ENCODE peak calls at places on chromosomes 12 and 14, in four cellular contexts. F, N, V and K are unnamed samples.

GRCh38 chr14:101002738-101003137 is 99.2 kb upstream of the RTL1 start:
- DNase-seq in F (no peak), N (no peak), V (no peak), K (no peak)

GRCh38 chr12:77979597-77980250 is 149.0 kb downstream of the NAV3 start:
- DNase-seq in F (no peak), N (no peak), V (no peak), K (no peak)

GRCh38 chr12:52628841-52629240 is 10.5 kb upstream of the KRT73 start:
- DNase-seq in F (no peak), N (no peak), V (no peak), K (no peak)

GRCh38 chr12:1297639-1298038 is 296.7 kb downstream of the FBXL14 start:
- DNase-seq in F (no peak), N (no peak), V (no peak), K (no peak)

GRCh38 chr14:64693766-64694165 is 10.5 kb upstream of the PLEKHG3 start:
- DNase-seq in F (no peak), N (no peak), V (no peak), K (no peak)

GRCh38 chr12:75705749-75706719 is 194.6 kb upstream of the KRR1 start:
- DNase-seq in F (no peak), N (peak), V (no peak), K (peak)

GRCh38 chr14:70702154-70702553 is 60.4 kb downstream of the TTC9 start:
- DNase-seq in F (no peak), N (no peak), V (no peak), K (no peak)

GRCh38 chr12:45089417-45089816 is 38.5 kb upstream of the DBX2 start:
- DNase-seq in F (no peak), N (no peak), V (no peak), K (no peak)

GRCh38 chr14:106842687-106843086 is 1316.3 kb downstream of the TMEM121 start:
- DNase-seq in F (peak), N (no peak), V (no peak), K (no peak)

GRCh38 chr12:103924761-103925641 is 5.2 kb upstream of the HSP90B1 start:
- DNase-seq in F (no peak), N (no peak), V (peak), K (no peak)

GRCh38 chr14:23034498-23035302 is at the start of gene PSMB5:
- DNase-seq in F (peak), N (peak), V (peak), K (peak)

GRCh38 chr14:61102549-61103466 is 121.8 kb downstream of the SLC38A6 start:
- DNase-seq in F (no peak), N (no peak), V (no peak), K (no peak)

GRCh38 chr12:94994312-94994711 is 9.2 kb downstream of the NDUFA12 start:
- DNase-seq in F (no peak), N (no peak), V (no peak), K (no peak)

GRCh38 chr14:96502621-96503251 is 554 bp downstream of the PAPOLA start:
- DNase-seq in F (peak), N (peak), V (peak), K (peak)

GRCh38 chr12:57452937-57453509 is 2.1 kb upstream of the INHBE start:
- DNase-seq in F (peak), N (peak), V (peak), K (peak)

GRCh38 chr12:23217158-23217557 is 592.2 kb downstream of the ETNK1 start:
- DNase-seq in F (no peak), N (no peak), V (no peak), K (no peak)

GRCh38 chr14:67570453-67570852 is 29.6 kb downstream of the PIGH start:
- DNase-seq in F (no peak), N (no peak), V (no peak), K (no peak)

GRCh38 chr12:14410177-14410576 is 44.7 kb downstream of the ATF7IP start:
- DNase-seq in F (no peak), N (no peak), V (no peak), K (no peak)

GRCh38 chr12:68043446-68043845 is 54.2 kb downstream of the IFNG-AS1 start:
- DNase-seq in F (no peak), N (no peak), V (no peak), K (no peak)